ENCODE peak calls at places on chromosomes 5 and 9, in ten cellular contexts. Y is fibroblast of lung, S is epithelial cell of esophagus, P is cardiac fibroblast, O is DND-41, Q is kidney epithelial cell, A is AG04449, T is heart left ventricle, Z is HL-60, M is Peyer's patch. F is an unnamed sample.

GRCh38 chr9:116151966-116152381 is 1.6 kb upstream of the PAPPA start:
- DNase-seq in T (no peak), S (peak), A (peak), M (no peak), O (no peak), Z (no peak), Y (peak), P (peak), Q (no peak), F (no peak)

GRCh38 chr5:101942321-101942882 is 353.7 kb downstream of the SLCO4C1 start:
- DNase-seq in T (no peak), M (peak), P (peak), A (no peak), S (peak), Q (peak), Z (peak), O (peak), Y (peak), F (peak)

GRCh38 chr9:35193762-35194161 is 32.0 kb downstream of the UNC13B start:
- DNase-seq in T (no peak), Y (no peak), M (no peak), Q (no peak), P (peak), S (no peak), A (no peak), O (no peak), Z (no peak), F (peak)

GRCh38 chr5:122756263-122756911 is 18.5 kb upstream of the SNX2 start:
- DNase-seq in P (peak), Q (no peak), M (no peak), O (no peak), A (no peak), T (no peak), Y (peak), Z (peak), S (peak), F (peak)

GRCh38 chr5:66209350-66209749 is 65.2 kb downstream of the SREK1 start:
- DNase-seq in S (peak), P (no peak), Z (no peak), A (no peak), O (no peak), T (no peak), Y (peak), M (no peak), Q (peak), F (no peak)

GRCh38 chr5:27778121-27778520 is 739.7 kb upstream of the CDH9 start:
- DNase-seq in S (peak), Y (no peak), O (no peak), Z (no peak), Q (no peak), A (no peak), M (no peak), T (no peak), P (no peak), F (no peak)

GRCh38 chr5:143374496-143375217 is 28.8 kb downstream of the NR3C1 start:
- DNase-seq in Q (no peak), M (no peak), Z (no peak), T (no peak), Y (no peak), P (no peak), O (no peak), A (no peak), S (no peak), F (peak)

GRCh38 chr9:16864741-16865434 is 5.6 kb downstream of the BNC2 start:
- DNase-seq in Q (no peak), A (no peak), T (no peak), O (no peak), M (no peak), S (no peak), Y (peak), P (peak), Z (no peak), F (no peak)

GRCh38 chr5:80715887-80716286 is 61.1 kb upstream of the DHFR start:
- DNase-seq in Z (no peak), Q (no peak), S (no peak), A (no peak), Y (no peak), T (no peak), P (no peak), M (no peak), O (no peak), F (no peak)

GRCh38 chr5:160843240-160843639 is 8.8 kb downstream of the ATP10B start:
- DNase-seq in Z (no peak), Y (no peak), A (no peak), M (no peak), S (no peak), O (no peak), Q (peak), P (no peak), T (no peak), F (peak)

GRCh38 chr5:147504001-147504400 is 5.9 kb downstream of the DPYSL3 start:
- DNase-seq in T (peak), M (no peak), P (peak), O (no peak), S (peak), Y (peak), Z (no peak), Q (no peak), A (no peak), F (no peak)

GRCh38 chr5:51960617-51961115 is 577.4 kb downstream of the ISL1 start:
- DNase-seq in A (no peak), S (peak), M (no peak), O (no peak), Y (no peak), T (no peak), Z (no peak), P (peak), Q (no peak), F (peak)

GRCh38 chr5:61840354-61840753 is 465.7 kb upstream of the KIF2A start:
- DNase-seq in T (no peak), P (no peak), S (peak), A (no peak), M (no peak), O (no peak), Z (no peak), Q (peak), Y (peak), F (no peak)

DNA sequence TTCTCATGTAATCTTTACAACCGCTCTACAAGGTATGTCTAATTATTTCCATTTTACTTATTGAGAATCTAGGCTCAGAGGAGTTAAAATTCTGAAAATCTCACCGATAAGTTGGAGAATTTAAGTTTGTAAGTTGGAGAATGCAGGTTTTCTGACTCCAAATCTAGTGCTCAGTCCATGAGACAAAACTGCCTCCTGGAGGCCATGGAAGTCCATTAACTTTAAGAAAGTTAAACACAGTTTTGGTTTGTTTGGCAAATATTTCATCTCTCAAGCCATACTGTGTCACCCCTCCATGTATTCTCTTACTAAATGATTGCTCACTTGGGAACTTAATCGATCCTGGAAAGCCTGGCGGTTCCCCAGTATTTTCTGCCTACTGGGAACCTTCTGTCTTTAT is 52.6 kb downstream of the INIP start:
- DNase-seq in Q (no peak), A (no peak), T (no peak), Y (peak), Z (no peak), M (no peak), S (peak), P (peak), O (no peak), F (peak)
- TF ChIP-seq CTCF in Q (no peak), A (no peak), T (peak), Y (peak), Z (no peak), M (no peak), S (peak), P (peak), O (no peak), F (peak)

GRCh38 chr5:120466337-120467006 is 2.4 kb downstream of the PRR16 start:
- DNase-seq in A (no peak), S (no peak), Q (no peak), M (no peak), T (no peak), O (no peak), Z (no peak), Y (peak), P (no peak), F (no peak)
- H3K4me3 ChIP-seq in A (peak), S (no peak), Q (no peak), M (peak), T (peak), O (no peak), Z (no peak), Y (peak), P (peak), F (no peak)

DNA sequence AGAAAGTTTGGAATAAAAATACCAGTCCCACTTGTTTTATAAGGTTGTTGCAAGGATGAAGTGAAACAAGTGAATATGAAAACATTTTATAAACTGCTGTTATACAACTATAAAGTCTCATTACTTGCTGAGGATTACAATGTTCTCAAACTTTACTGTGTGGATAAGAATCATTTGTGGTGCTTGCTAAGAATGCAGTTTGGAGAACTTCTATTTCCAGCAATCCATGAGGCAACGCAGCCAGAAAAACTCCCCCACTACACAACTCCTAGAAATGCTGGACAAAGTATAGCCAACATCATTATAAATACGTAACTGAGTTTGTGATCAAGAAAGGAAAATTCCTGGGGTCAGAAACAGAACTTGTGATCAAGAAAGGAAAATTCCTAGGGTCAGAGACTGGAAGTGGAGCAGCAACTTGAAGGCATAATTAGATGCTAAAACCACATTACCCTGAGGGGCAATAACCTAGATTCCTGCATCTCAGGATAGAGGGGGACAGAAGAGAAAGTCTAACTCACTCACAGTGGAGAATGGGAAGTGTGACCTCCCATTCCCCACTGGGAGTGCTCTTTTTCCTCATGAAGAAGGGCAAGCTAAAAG is 81.1 kb downstream of the MAT2B start:
- DNase-seq in Z (no peak), O (no peak), P (no peak), A (no peak), S (no peak), M (no peak), T (no peak), Q (no peak), Y (peak), F (no peak)
- TF ChIP-seq CTCF in Z (no peak), O (no peak), P (no peak), A (no peak), S (no peak), M (no peak), T (no peak), Q (no peak), Y (no peak), F (no peak)

DNA sequence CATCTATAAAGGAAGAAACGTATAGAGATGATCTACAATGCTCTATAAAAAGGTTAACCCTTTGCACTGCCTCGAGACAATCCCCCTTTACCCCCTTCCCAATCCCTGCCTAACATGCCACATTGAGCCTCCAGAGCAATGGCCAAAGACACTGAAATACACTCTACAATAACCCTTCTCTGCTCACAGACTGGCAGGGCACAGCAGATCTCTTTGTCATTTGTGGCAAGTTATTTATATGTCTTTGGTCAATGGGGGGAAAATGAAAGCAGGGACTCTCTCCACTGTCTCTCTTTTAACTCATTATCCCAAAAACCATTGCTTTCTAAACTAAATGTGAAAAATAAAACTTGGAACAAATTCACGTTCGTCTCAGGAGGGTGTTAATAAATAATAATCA is 51.7 kb downstream of the PTCH1 start:
- DNase-seq in O (no peak), T (no peak), A (no peak), Z (no peak), Q (no peak), M (no peak), Y (no peak), S (no peak), P (no peak), F (no peak)
- H3K4me3 ChIP-seq in O (no peak), T (no peak), A (no peak), Z (no peak), Q (no peak), M (no peak), Y (no peak), S (no peak), P (no peak), F (no peak)

GRCh38 chr9:31541626-31542025 is 842.8 kb upstream of the ACO1 start:
- DNase-seq in Y (peak), Z (no peak), O (no peak), S (no peak), M (no peak), T (no peak), Q (no peak), A (no peak), P (peak), F (peak)

DNA sequence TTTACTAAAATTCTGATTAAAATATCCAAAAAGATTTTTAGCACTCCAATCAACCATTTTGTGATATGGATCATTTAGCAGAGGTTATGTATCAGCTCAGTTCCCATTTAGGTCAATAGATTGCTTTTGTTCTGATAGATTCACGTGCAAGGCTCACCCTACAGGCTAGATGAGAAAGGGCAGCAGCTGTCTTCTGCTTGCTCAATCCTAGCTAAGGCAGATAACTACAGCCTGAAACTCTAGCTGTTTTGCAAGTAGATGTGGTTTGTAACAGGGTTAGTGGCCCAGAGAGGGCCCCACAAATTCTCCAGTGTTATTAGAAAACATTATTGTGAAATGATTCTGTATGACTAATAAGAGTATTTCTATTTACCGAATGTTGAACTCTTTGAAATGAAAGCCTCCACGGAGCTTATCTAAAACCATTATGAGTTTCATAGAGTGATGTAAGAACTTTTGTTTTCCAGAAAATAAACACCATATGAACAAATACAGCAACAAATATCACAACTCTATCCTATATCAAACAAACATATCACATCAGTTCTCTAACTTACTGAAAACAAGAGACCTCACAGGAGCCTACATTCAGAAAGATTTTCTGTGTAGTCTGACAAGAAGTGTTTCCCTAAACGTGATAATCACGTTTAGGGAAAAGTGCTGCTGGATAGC is 841.9 kb upstream of the ACO1 start:
- DNase-seq in O (no peak), S (peak), T (no peak), A (no peak), Q (peak), Z (peak), M (peak), Y (peak), P (peak), F (peak)
- TF ChIP-seq CTCF in O (peak), S (peak), T (peak), A (peak), Q (peak), Z (peak), M (no peak), Y (peak), P (peak), F (peak)

F was measured in GM12865.